ENCODE peak calls at places on chromosomes 3 and 15, in ten cellular contexts. C, I, M, V, Z, L, E, O, P and S are unnamed samples.

GRCh38 chr3:8709801-8710524 is 23.6 kb upstream of the CAV3 start:
- DNase-seq in O (no peak), V (no peak), I (no peak), M (no peak), Z (no peak), E (no peak), C (no peak), L (no peak), P (no peak), S (no peak)

GRCh38 chr3:31354373-31354772 is 178.4 kb upstream of the STT3B start:
- DNase-seq in I (no peak), C (no peak), L (no peak), M (no peak), V (no peak), O (no peak), P (no peak), E (no peak), Z (no peak), S (no peak)

GRCh38 chr15:44029003-44029402 is 166.1 kb downstream of the FRMD5 start:
- DNase-seq in P (no peak), L (no peak), C (no peak), I (no peak), V (no peak), M (no peak), O (no peak), E (no peak), Z (no peak), S (no peak)

GRCh38 chr15:87940763-87941162 is 315.8 kb downstream of the NTRK3 start:
- DNase-seq in C (no peak), I (no peak), O (no peak), P (no peak), Z (no peak), V (no peak), L (no peak), M (no peak), E (no peak), S (no peak)

GRCh38 chr3:16200411-16200810 is 25.9 kb downstream of the GALNT15 start:
- DNase-seq in V (no peak), P (no peak), M (no peak), O (no peak), Z (no peak), E (peak; percentile 29), L (no peak), I (no peak), C (no peak), S (no peak)

GRCh38 chr15:59438891-59439290 is 905 bp downstream of the FAM81A start:
- DNase-seq in C (no peak), M (no peak), E (no peak), I (peak; percentile 18), Z (no peak), P (no peak), O (no peak), V (no peak), L (no peak), S (no peak)

GRCh38 chr15:101014276-101014675 is 95.1 kb downstream of the LRRK1 start:
- DNase-seq in P (no peak), I (no peak), C (no peak), L (no peak), E (no peak), O (no peak), M (no peak), V (no peak), Z (peak; percentile 19), S (no peak)

GRCh38 chr3:195717852-195718476 is 2.8 kb upstream of the MUC20 start:
- DNase-seq in L (no peak), Z (no peak), O (no peak), E (no peak), V (peak; percentile 41), C (no peak), P (no peak), I (no peak), M (no peak), S (no peak)

GRCh38 chr15:70098461-70099166 is 897 bp upstream of the TLE3 start:
- DNase-seq in L (no peak), M (peak; percentile 53), Z (no peak), P (peak; percentile 83), O (peak; percentile 86), C (peak; percentile 66), I (no peak), V (peak; percentile 89), E (no peak), S (no peak)

GRCh38 chr3:49133226-49133951 is 539 bp upstream of the LAMB2 start:
- DNase-seq in O (peak; percentile 94), V (peak; percentile 92), Z (peak; percentile 90), M (peak; percentile 84), I (peak; percentile 92), E (peak; percentile 85), C (peak; percentile 92), P (peak; percentile 92), L (peak; percentile 84), S (peak; percentile 75)

GRCh38 chr15:25693321-25694237 is 169.5 kb downstream of the ATP10A start:
- DNase-seq in E (peak; percentile 14), L (peak; percentile 50), C (peak; percentile 52), P (peak; percentile 66), O (peak; percentile 81), Z (peak; percentile 46), I (no peak), V (peak; percentile 90), M (no peak), S (no peak)

GRCh38 chr3:63067999-63068645 is 192.9 kb upstream of the CADPS start:
- DNase-seq in P (peak; percentile 75), V (peak; percentile 82), C (peak; percentile 79), Z (no peak), L (no peak), I (peak; percentile 17), M (no peak), E (peak; percentile 31), O (no peak), S (no peak)

GRCh38 chr15:99954361-99955180 is 221.3 kb upstream of the LYSMD4 start:
- DNase-seq in V (peak; percentile 55), L (no peak), O (no peak), P (peak; percentile 34), C (no peak), M (peak; percentile 26), I (peak; percentile 7), E (no peak), Z (peak; percentile 53), S (no peak)

DNA sequence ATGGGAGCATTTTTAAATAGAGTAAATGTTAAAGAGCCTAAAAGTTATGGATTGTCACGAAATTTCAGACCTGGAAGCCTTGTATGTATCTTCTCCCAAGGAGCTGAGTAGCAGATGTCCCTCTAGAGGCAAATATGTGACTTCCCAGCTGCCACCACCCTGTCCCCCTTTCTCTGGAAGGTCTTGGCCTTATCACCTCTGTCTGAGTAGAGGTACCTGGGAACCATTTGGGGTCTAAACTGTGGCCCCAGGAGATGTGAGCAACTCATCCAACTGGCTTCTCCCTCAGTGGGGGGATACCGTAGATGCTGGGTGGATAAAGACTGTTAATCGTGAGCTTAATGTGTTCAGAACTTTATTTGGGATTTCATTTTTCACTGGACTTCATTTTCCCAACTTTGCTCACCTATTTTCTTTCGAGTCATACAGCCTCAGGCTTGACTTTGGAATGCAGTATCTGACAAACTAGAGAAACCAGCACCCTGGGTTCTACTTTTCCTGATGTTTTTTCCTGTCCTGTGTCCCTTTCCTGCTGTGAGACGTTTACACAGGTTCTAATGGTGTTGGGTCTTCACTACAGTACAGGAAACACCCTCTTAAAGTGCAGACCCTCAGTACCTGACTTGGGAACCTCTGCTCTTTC is 53.3 kb upstream of the CCR4 start:
- DNase-seq in P (peak; percentile 80), O (no peak), I (no peak), M (no peak), L (no peak), V (peak; percentile 71), C (no peak), Z (no peak), E (no peak), S (no peak)
- H3K27me3 ChIP-seq in P (no peaks in the 10 kb centered on the region), O (no peaks in the 10 kb centered on the region), I (no peaks in the 10 kb centered on the region), M (no peaks in the 10 kb centered on the region), L (peaks cover 8% of the 10 kb centered on the region), V (no peaks in the 10 kb centered on the region), C (no peaks in the 10 kb centered on the region), Z (peaks cover 3% of the 10 kb centered on the region), E (peaks cover 3% of the 10 kb centered on the region), S (no peaks in the 10 kb centered on the region)

GRCh38 chr15:90178468-90179435 is 22.4 kb upstream of the SEMA4B start:
- DNase-seq in C (no peak), Z (no peak), P (no peak), O (no peak), E (no peak), I (no peak), V (no peak), L (no peak), M (no peak), S (no peak)

GRCh38 chr15:90173372-90173771 is 27.8 kb upstream of the SEMA4B start:
- DNase-seq in C (no peak), E (no peak), I (no peak), Z (no peak), V (no peak), L (no peak), P (no peak), M (no peak), O (no peak), S (no peak)

GRCh38 chr15:90177012-90177411 is 24.1 kb upstream of the SEMA4B start:
- DNase-seq in P (no peak), Z (no peak), I (no peak), V (no peak), E (no peak), L (no peak), C (no peak), M (no peak), O (no peak), S (no peak)

DNA sequence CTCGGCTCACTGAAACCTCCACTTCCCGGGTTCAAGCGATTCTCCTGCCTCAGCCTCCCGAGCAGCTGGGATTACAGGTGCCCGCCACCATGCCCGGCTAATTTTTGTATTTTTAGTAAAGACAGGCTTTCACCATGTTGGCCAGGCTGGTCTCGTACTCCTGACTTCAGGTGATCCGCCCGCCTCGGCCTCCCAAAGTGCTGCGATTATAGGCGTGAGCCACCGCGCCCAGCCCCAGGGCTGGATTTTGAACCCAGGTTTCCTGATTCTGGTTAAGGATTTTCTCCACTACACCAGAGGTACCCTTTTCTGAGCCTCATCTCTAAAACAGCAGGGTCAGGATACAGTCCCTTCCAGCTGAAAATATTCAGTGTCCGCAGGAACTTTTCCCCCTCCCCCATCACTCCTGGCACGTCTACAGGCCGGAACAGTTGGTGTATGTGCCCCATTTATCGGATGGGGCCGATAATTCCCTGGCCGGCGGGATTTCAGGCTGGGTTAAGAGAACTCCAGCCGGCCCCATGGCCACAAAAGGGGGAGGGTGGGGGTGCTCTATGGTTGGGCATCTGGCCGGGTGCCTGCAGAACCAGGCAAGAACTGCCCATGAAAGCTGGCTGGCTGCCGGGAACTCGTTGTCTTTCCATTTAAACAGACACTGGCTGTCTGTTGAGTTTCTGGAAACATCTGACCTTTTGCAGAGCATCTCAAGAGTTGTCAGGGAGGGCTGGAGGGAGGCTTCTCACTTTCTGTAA is 26.8 kb upstream of the SEMA4B start:
- DNase-seq in V (no peak), Z (peak; percentile 94), C (peak; percentile 83), P (no peak), O (peak; percentile 91), E (no peak), L (peak; percentile 94), M (peak; percentile 72), I (peak; percentile 88), S (peak; percentile 92)
- H3K27ac ChIP-seq in V (no peak overlapping the region), Z (peak overlapping the region; percentile 61), C (peak overlapping the region; percentile 97), P (no peak overlapping the region), O (peak overlapping the region; percentile 7), E (no peak overlapping the region), L (peak overlapping the region; percentile 88), M (peak overlapping the region; percentile 65), I (peak overlapping the region; percentile 98), S (peak overlapping the region; percentile 86)

GRCh38 chr3:4505688-4506558 is 12.8 kb downstream of the ITPR1 start:
- DNase-seq in C (no peak), Z (no peak), P (no peak), M (no peak), E (no peak), O (no peak), I (no peak), V (no peak), L (no peak), S (no peak)
- H3K27me3 ChIP-seq in C (no peaks in the 10 kb centered on the region), Z (no peaks in the 10 kb centered on the region), P (no peaks in the 10 kb centered on the region), M (no peaks in the 10 kb centered on the region), E (no peaks in the 10 kb centered on the region), O (no peaks in the 10 kb centered on the region), I (no peaks in the 10 kb centered on the region), V (no peaks in the 10 kb centered on the region), L (no peaks in the 10 kb centered on the region), S (no peaks in the 10 kb centered on the region)

GRCh38 chr3:20405731-20406130 is 219.7 kb upstream of the SGO1 start:
- DNase-seq in L (no peak), C (peak; percentile 64), E (peak; percentile 69), P (no peak), Z (no peak), O (no peak), M (no peak), I (no peak), V (no peak), S (no peak)
- H3K27ac ChIP-seq in L (no peak overlapping the region), C (peak overlapping the region; percentile 44), E (peak overlapping the region; percentile 37), P (no peak overlapping the region), Z (no peak overlapping the region), O (no peak overlapping the region), M (no peak overlapping the region), I (no peak overlapping the region), V (no peak overlapping the region), S (no peak overlapping the region)